ENCODE peak calls at places on chromosome 5, in four cellular contexts. Z is AML-193, E is T follicular helper cell, N is H4. T is an unnamed sample.

GRCh38 chr5:51378415-51378777 is 4.9 kb upstream of the ISL1 start:
- DNase-seq in Z (no peak), E (no peak), N (no peak), T (no peak)

GRCh38 chr5:161546463-161547301 is at the start of gene GABRB2:
- DNase-seq in Z (peak; percentile 32), E (no peak), N (peak; percentile 39), T (no peak)

GRCh38 chr5:72498284-72498683 is 8.9 kb downstream of the ZNF366 start:
- DNase-seq in Z (no peak), E (no peak), N (no peak), T (no peak)

GRCh38 chr5:113271015-113271414 is 163.8 kb downstream of the TSSK1B start:
- DNase-seq in Z (no peak), E (no peak), N (no peak), T (no peak)

GRCh38 chr5:154318691-154319090 is 127.1 kb upstream of the SAP30L start:
- DNase-seq in Z (no peak), E (no peak), N (no peak), T (no peak)

GRCh38 chr5:57499262-57500050 is 16.8 kb upstream of the ACTBL2 start:
- DNase-seq in Z (peak; percentile 29), E (no peak), N (peak; percentile 70), T (no peak)

GRCh38 chr5:173830421-173830820 is 57.7 kb upstream of the CPEB4 start:
- DNase-seq in Z (no peak), E (no peak), N (no peak), T (no peak)

GRCh38 chr5:133952729-133953567 is 15.5 kb downstream of the C5orf15 start:
- DNase-seq in Z (no peak), E (no peak), N (peak; percentile 81), T (no peak)

GRCh38 chr5:57976506-57976905 is 483.4 kb downstream of the PLK2 start:
- DNase-seq in Z (no peak), E (no peak), N (no peak), T (no peak)

GRCh38 chr5:135147294-135148090 is 113.5 kb upstream of the PITX1 start:
- DNase-seq in Z (no peak), E (no peak), N (no peak), T (no peak)

GRCh38 chr5:36152324-36153298 is 700 bp downstream of the SKP2 start:
- DNase-seq in Z (peak; percentile 7), E (no peak), N (no peak), T (no peak)

GRCh38 chr5:172593721-172594120 is 47.3 kb upstream of the NEURL1B start:
- DNase-seq in Z (no peak), E (no peak), N (no peak), T (no peak)

GRCh38 chr5:177404641-177405134 is 4.2 kb upstream of the PFN3 start:
- DNase-seq in Z (no peak), E (no peak), N (no peak), T (no peak)

GRCh38 chr5:141873933-141874261 is 4.3 kb downstream of the PCDH1 start:
- DNase-seq in Z (no peak), E (no peak), N (no peak), T (no peak)

GRCh38 chr5:150642991-150643710 is 2.7 kb downstream of the SYNPO start:
- DNase-seq in Z (no peak), E (no peak), N (no peak), T (no peak)

GRCh38 chr5:37005252-37005651 is 128.7 kb downstream of the NIPBL start:
- DNase-seq in Z (no peak), E (no peak), N (no peak), T (no peak)

GRCh38 chr5:180353226-180353962 is at the start of gene GFPT2:
- DNase-seq in Z (no peak), E (peak; percentile 67), N (peak; percentile 64), T (peak; percentile 16)

GRCh38 chr5:172543484-172544298 is 89.4 kb upstream of the SH3PXD2B start:
- DNase-seq in Z (no peak), E (no peak), N (no peak), T (no peak)

GRCh38 chr5:6510973-6511372 is 62.3 kb downstream of the UBE2QL1 start:
- DNase-seq in Z (no peak), E (no peak), N (no peak), T (no peak)

GRCh38 chr5:10293907-10294662 is 13.6 kb downstream of the CMBL start:
- DNase-seq in Z (no peak), E (no peak), N (no peak), T (no peak)

GRCh38 chr5:78300464-78301045 is 6.1 kb upstream of the AP3B1 start:
- DNase-seq in Z (peak; percentile 6), E (no peak), N (no peak), T (no peak)

GRCh38 chr5:59341155-59341554 is 552.4 kb downstream of the PDE4D start:
- DNase-seq in Z (no peak), E (no peak), N (no peak), T (no peak)

GRCh38 chr5:75054110-75054930 is 2.0 kb upstream of the GCNT4 start:
- DNase-seq in Z (no peak), E (no peak), N (no peak), T (no peak)

GRCh38 chr5:58191451-58191850 is 268.4 kb downstream of the PLK2 start:
- DNase-seq in Z (no peak), E (no peak), N (no peak), T (no peak)

GRCh38 chr5:87674235-87674634 is 261.5 kb upstream of the CCNH start:
- DNase-seq in Z (no peak), E (no peak), N (no peak), T (no peak)

GRCh38 chr5:176812269-176813259 is 2.2 kb downstream of the UNC5A start:
- DNase-seq in Z (peak; percentile 49), E (no peak), N (no peak), T (no peak)

GRCh38 chr5:42749020-42749419 is 7.6 kb upstream of the CCDC152 start:
- DNase-seq in Z (no peak), E (no peak), N (no peak), T (no peak)

GRCh38 chr5:177553671-177554429 is 513 bp downstream of the FAM193B start:
- DNase-seq in Z (peak; percentile 1), E (peak; percentile 18), N (no peak), T (peak; percentile 27)

GRCh38 chr5:34618666-34619065 is 37.5 kb upstream of the RAI14 start:
- DNase-seq in Z (no peak), E (no peak), N (no peak), T (no peak)

GRCh38 chr5:107598958-107599357 is 71.8 kb downstream of the EFNA5 start:
- DNase-seq in Z (no peak), E (no peak), N (no peak), T (no peak)

GRCh38 chr5:69129413-69129812 is 35.6 kb downstream of the SLC30A5 start:
- DNase-seq in Z (no peak), E (no peak), N (no peak), T (no peak)

GRCh38 chr5:31921852-31922305 is 252.2 kb downstream of the GOLPH3 start:
- DNase-seq in Z (no peak), E (no peak), N (peak; percentile 82), T (no peak)

GRCh38 chr5:34771076-34771475 is 67.9 kb upstream of the TTC23L start:
- DNase-seq in Z (no peak), E (no peak), N (no peak), T (no peak)

GRCh38 chr5:33311893-33312292 is 128.9 kb upstream of the TARS1 start:
- DNase-seq in Z (no peak), E (no peak), N (peak; percentile 14), T (no peak)

GRCh38 chr5:179223961-179224360 is 121.3 kb downstream of the ADAMTS2 start:
- DNase-seq in Z (no peak), E (no peak), N (no peak), T (no peak)